ENCODE peak calls at places on chromosomes 16 and 17, in four cellular contexts. Q, E, L and C are unnamed samples. For H3K4me1, the result is how much of the 10 kb centered on the place peaks cover.

GRCh38 chr16:85303354-85303883 is 191.1 kb upstream of the CIBAR2 start:
- DNase-seq in Q (peak), E (peak), L (peak), C (peak)

GRCh38 chr17:12301551-12301950 is 280.9 kb downstream of the MAP2K4 start:
- DNase-seq in E (no peak), Q (no peak), L (no peak), C (no peak)

GRCh38 chr17:3911271-3912053 is 4.8 kb downstream of the P2RX1 start:
- DNase-seq in Q (no peak), E (no peak), L (no peak), C (peak)

GRCh38 chr16:54455021-54455725 is 168.6 kb upstream of the IRX3 start:
- DNase-seq in L (no peak), Q (no peak), E (no peak), C (no peak)

GRCh38 chr16:85402910-85403692 is 210.0 kb upstream of the GSE1 start:
- DNase-seq in L (no peak), E (no peak), Q (no peak), C (no peak)

GRCh38 chr16:35102780-35103403 is 1643.5 kb downstream of the TP53TG3F start:
- DNase-seq in Q (no peak), E (no peak), L (no peak), C (no peak)

GRCh38 chr17:60065136-60065535 is 13.6 kb downstream of the HEATR6 start:
- DNase-seq in Q (peak), E (no peak), L (peak), C (no peak)

GRCh38 chr16:51577621-51578303 is 426.7 kb upstream of the SALL1 start:
- DNase-seq in E (no peak), Q (no peak), L (peak), C (no peak)

GRCh38 chr16:3484328-3485096 is 10.8 kb downstream of the C16orf90 start:
- DNase-seq in L (no peak), E (no peak), Q (no peak), C (peak)

GRCh38 chr17:11293480-11293879 is 52.5 kb downstream of the SHISA6 start:
- DNase-seq in Q (no peak), L (no peak), E (no peak), C (no peak)

GRCh38 chr17:64155751-64156544 is 26.0 kb upstream of the ERN1 start:
- DNase-seq in Q (no peak), L (peak), E (peak), C (peak)

GRCh38 chr17:64156670-64157069 is 26.7 kb upstream of the ERN1 start:
- DNase-seq in E (no peak), Q (no peak), L (no peak), C (no peak)

GRCh38 chr17:64159051-64159590 is 29.2 kb upstream of the ERN1 start:
- DNase-seq in E (no peak), L (no peak), Q (no peak), C (no peak)

GRCh38 chr17:64158411-64158810 is 28.5 kb upstream of the ERN1 start:
- DNase-seq in E (no peak), L (no peak), Q (no peak), C (no peak)

GRCh38 chr17:64157669-64158180 is 27.8 kb upstream of the ERN1 start:
- DNase-seq in E (no peak), Q (no peak), L (no peak), C (no peak)
- H3K4me3 ChIP-seq in E (no peak), Q (no peak), L (no peak), C (no peak)

GRCh38 chr17:2230877-2231276 is 72.7 kb downstream of the SMG6 start:
- DNase-seq in L (no peak), E (no peak), Q (no peak), C (no peak)

GRCh38 chr17:2227025-2227699 is 76.4 kb downstream of the SMG6 start:
- DNase-seq in L (peak), E (no peak), Q (no peak), C (no peak)

GRCh38 chr17:2233441-2233947 is 70.1 kb downstream of the SMG6 start:
- DNase-seq in E (no peak), L (no peak), Q (peak), C (no peak)

GRCh38 chr17:2235792-2236365 is 67.7 kb downstream of the SMG6 start:
- DNase-seq in Q (no peak), L (no peak), E (no peak), C (no peak)

DNA sequence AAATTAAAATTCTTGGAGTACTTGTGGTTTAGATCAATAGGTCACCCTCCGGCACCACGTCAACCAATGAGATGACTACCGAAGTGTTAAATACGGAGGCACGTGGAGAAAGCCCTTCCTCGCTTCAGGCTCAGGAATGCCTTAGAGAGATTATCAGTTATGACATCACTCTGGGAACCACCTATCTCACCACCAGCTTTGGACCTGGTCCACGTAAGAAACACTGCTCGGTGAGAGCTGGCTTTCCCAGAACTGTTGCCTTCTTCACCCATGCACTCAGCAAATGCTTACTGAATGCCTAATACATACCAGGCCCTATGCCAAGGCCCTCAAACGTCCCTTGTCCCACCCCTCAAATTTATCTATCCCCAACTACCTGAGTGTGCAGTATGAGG is 71.3 kb downstream of the SMG6 start:
- DNase-seq in Q (peak), L (no peak), E (no peak), C (no peak)
- H3K4me1 ChIP-seq in Q (under half), L (under half), E (under half), C (under half)

GRCh38 chr17:61400058-61400785 is 579 bp downstream of the TBX2 start:
- DNase-seq in L (peak), Q (peak), E (no peak), C (peak)
- H3K4me3 ChIP-seq in L (peak), Q (peak), E (peak), C (peak)

GRCh38 chr17:77382356-77382911 is 241.7 kb downstream of the SEC14L1 start:
- DNase-seq in Q (no peak), L (no peak), E (no peak), C (no peak)

GRCh38 chr17:77379837-77380236 is 239.1 kb downstream of the SEC14L1 start:
- DNase-seq in Q (no peak), L (no peak), E (no peak), C (no peak)

GRCh38 chr17:77381731-77382130 is 241.0 kb downstream of the SEC14L1 start:
- DNase-seq in E (no peak), L (no peak), Q (no peak), C (no peak)

GRCh38 chr17:77380411-77381184 is 239.8 kb downstream of the SEC14L1 start:
- DNase-seq in E (no peak), Q (no peak), L (no peak), C (no peak)

DNA sequence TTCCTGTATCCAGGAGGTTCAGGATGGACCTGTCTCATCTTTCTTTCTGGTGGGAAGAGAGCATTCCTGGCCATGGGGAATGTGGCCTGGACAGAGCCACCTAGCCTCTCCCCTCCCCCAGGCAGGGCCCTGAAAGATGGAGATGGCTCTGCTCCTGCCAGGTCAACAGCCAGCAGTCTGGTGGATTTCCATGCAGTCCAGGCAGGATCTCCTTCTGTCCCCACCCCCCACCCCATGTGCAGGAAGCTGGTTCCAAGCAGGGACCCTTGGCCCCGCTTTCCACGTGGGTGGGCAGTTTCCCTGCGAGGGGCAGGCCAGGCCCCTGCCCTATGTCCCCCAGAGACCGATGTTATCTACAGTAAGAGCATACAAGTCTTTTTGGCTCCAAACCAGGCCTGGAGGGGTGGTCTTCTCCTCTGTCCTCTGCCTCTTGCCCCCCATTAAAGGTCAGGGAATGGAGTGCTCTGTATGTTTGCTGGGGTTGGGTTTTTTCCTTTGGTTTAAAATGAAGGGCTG is 240.5 kb downstream of the SEC14L1 start:
- DNase-seq in L (no peak), E (no peak), Q (no peak), C (no peak)
- H3K4me1 ChIP-seq in L (half or more), E (half or more), Q (under half), C (half or more)

GRCh38 chr16:21075252-21075651 is 75.4 kb downstream of the DNAH3 start:
- DNase-seq in L (no peak), Q (no peak), E (no peak), C (no peak)
- H3K4me3 ChIP-seq in L (no peak), Q (no peak), E (no peak), C (no peak)

GRCh38 chr17:35062284-35062683 is 1.2 kb downstream of the RFFL start:
- DNase-seq in L (no peak), Q (no peak), E (no peak), C (no peak)
- H3K4me1 ChIP-seq in L (under half), Q (under half), E (under half), C (under half)

DNA sequence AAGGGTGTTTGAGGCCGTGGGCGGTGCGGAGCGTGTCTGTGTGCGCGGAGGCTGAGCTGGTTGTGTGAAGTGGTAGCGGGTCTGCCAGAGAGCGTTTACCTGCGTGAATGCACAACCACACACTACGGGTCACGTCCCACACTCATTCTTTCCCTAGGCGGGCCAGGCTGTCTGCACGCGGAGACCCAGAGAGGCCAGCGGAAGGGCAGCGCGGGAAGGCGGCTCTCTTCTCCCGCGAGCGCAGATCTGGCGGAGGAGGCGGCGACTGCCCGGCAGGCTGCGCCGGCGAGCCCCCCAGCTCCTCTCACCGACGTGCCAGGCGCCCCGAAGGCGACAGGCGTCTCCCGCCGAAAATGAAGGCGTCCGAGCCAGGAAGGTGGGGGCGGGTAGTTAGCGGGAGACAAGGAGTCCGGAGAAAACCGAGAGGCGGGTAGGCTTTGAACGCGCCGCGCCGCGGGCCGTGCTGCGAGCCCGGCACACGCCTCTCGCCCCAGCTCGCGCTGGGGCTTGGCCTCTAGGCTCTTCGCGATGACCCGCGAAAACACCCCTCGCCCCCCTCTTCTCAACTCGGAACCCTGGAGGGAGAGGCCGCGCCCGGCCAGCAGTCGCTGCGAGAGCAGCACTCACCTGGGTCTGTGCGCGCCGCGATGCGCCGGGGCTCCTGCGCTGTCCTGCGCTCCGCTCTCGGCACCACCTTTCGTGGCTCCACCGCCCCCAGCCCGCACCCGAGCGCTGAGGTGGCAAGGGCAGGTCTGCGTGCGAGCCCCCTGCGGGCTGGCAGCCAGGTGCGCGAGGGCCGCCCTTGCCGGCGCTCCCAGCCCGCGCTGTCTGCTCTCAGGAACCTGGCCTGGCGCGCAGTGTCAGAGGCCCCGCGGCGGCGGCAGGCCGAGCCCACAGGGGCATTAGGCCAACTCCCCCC is 2.0 kb upstream of the FOXF1 start:
- DNase-seq in L (peak), Q (peak), E (no peak), C (no peak)
- H3K4me3 ChIP-seq in L (no peak), Q (peak), E (peak), C (peak)

DNA sequence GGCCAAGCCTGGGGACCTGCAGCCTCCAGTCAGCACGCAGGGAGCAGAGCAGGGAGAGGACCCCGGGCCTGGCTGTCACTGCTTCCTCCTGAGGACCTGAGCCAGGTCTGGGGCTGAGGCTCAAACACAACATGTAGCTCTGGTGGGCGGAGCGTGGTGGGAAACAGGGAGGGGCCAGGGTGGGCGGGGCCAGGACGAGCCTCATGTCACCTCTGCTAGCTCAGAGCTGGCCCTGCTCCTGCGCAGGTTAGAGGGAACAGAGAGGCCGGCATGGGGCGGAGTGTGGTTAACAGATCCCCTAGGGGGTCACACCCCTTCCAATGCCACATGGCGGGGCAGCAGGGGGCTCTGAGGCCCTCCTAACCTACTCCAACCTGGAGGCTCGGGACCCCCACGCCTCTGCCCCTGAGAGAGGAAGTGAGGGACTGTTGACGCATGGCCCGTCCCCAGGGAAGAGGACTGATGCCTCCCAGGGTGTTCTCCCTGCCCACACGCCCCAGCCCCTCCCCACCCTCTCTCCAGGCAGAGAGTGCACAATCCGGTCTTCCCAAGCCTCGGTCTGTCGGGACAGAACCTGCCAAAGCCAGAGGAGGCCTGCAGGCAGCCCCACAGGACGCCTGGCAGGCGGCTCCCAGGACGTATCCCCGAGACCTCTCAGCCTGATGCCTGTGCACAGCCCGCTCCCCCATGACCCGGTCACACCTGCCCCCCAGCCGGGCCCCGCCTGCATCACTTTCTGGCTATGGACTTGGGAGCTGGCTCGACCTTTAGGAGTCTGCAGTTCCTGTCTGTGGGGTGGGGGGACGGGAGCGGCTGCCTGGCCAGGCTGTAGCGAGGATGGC is 15.2 kb downstream of the PIEZO1 start:
- DNase-seq in L (peak), Q (peak), E (no peak), C (peak)
- H3K4me1 ChIP-seq in L (half or more), Q (half or more), E (half or more), C (half or more)